ENCODE peak calls at places on chromosomes 1 and 21, in six cellular contexts. M is ovary; W is CD8-positive, alpha-beta memory T cell; N is colonic mucosa; T is CD8-positive, alpha-beta T cell; B is esophagus muscularis mucosa. Z is an unnamed sample.

GRCh38 chr1:184664042-184664659 is 90.5 kb downstream of the EDEM3 start:
- DNase-seq in W (peak; percentile 13), M (peak; percentile 89), N (peak; percentile 83), B (peak; percentile 92), T (peak; percentile 55), Z (peak; percentile 62)

GRCh38 chr1:204073837-204074273 is 940 bp downstream of the SOX13 start:
- DNase-seq in W (no peak), M (peak; percentile 66), N (no peak), B (no peak), T (no peak), Z (no peak)

GRCh38 chr1:183871142-183871541 is 66.2 kb downstream of the RGL1 start:
- DNase-seq in N (no peak), T (no peak), W (no peak), B (no peak), M (no peak), Z (no peak)

GRCh38 chr1:207286747-207287528 is 34.5 kb upstream of the CD55 start:
- DNase-seq in B (no peak), W (no peak), M (no peak), N (no peak), T (no peak), Z (no peak)

GRCh38 chr1:53899206-53899628 is 5.2 kb downstream of the DIO1 start:
- DNase-seq in N (no peak), B (no peak), M (peak; percentile 61), T (no peak), W (no peak), Z (no peak)

GRCh38 chr21:33101300-33102005 is 31.5 kb downstream of the OLIG1 start:
- DNase-seq in B (no peak), M (no peak), N (no peak), T (no peak), W (no peak), Z (no peak)

GRCh38 chr1:107531065-107531908 is 390.4 kb downstream of the NTNG1 start:
- DNase-seq in N (no peak), B (no peak), M (no peak), T (no peak), W (no peak), Z (no peak)

GRCh38 chr1:184806296-184806721 is 51.7 kb upstream of the EDEM3 start:
- DNase-seq in N (no peak), M (no peak), T (no peak), B (no peak), W (no peak), Z (no peak)

GRCh38 chr1:9877962-9878361 is 32.1 kb downstream of the CTNNBIP1 start:
- DNase-seq in T (no peak), M (no peak), W (no peak), N (peak; percentile 64), B (no peak), Z (no peak)

GRCh38 chr1:209428241-209428921 is 155.1 kb upstream of the CAMK1G start:
- DNase-seq in W (no peak), B (no peak), M (no peak), T (no peak), N (no peak), Z (no peak)

GRCh38 chr1:157403203-157403602 is 149.1 kb downstream of the FCRL5 start:
- DNase-seq in M (no peak), W (no peak), T (no peak), B (peak; percentile 55), N (peak; percentile 49), Z (no peak)

GRCh38 chr1:41955461-41956159 is 36.9 kb upstream of the HIVEP3 start:
- DNase-seq in T (no peak), M (no peak), N (no peak), B (no peak), W (no peak), Z (no peak)

GRCh38 chr1:1021010-1021845 is 1.3 kb downstream of the AGRN start:
- DNase-seq in W (no peak), N (peak; percentile 88), M (peak; percentile 77), B (no peak), T (no peak), Z (no peak)

GRCh38 chr21:43312011-43312410 is 114.9 kb downstream of the SIK1 start:
- DNase-seq in B (no peak), T (no peak), W (no peak), M (no peak), N (no peak), Z (no peak)

GRCh38 chr1:91098299-91098901 is 76.6 kb upstream of the ZNF644 start:
- DNase-seq in B (no peak), W (no peak), N (no peak), M (no peak), T (no peak), Z (no peak)

GRCh38 chr1:91104712-91105111 is 82.9 kb upstream of the ZNF644 start:
- DNase-seq in W (no peak), B (no peak), T (no peak), N (no peak), M (no peak), Z (no peak)

DNA sequence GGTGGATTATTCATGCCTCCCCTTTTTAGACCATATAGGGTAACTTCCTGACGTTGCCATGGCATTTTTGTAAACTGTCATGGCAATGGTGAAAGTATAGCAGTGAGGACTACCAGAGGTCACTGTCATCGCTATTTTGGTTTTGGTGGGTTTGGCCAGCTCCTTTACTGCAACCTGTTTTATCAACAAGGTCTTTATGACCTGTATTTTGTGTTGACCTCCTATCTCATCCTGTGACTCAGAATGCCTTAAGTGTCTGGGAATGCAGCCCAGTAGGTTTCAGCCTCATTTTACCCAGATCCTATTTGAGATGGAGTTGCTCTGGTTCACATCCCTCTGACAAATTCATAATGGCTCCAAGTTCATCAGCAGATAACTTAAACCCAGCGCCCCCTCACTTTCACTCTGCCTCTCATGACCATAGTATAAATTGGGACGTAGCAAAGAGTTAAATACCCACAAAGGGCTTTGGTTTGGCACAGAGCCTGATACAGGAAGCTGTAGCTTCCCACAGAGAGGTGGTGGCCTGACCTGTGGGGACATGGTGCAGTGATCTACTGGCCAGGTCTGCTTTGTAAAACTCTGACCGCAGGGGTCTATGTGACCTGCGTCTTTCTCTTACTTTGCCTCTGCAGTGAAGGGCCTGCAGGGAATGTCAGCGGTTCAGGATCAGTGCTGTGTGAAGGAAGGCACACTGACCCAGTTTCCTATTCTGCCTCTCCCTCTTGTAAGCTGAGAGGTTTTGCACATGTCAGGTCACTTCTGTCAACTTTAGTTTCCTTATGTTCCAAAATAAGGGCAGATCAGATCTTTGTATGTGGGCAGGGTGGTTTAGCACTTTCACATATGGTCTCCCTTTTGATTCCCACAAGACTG is 78.1 kb upstream of the ZNF644 start:
- DNase-seq in W (peak; percentile 26), T (no peak), B (no peak), M (no peak), N (no peak), Z (no peak)
- H3K27ac ChIP-seq in W (no peak overlapping the region), T (no peak overlapping the region), B (no peak overlapping the region), M (no peak overlapping the region), N (no peak overlapping the region), Z (no peak overlapping the region)

DNA sequence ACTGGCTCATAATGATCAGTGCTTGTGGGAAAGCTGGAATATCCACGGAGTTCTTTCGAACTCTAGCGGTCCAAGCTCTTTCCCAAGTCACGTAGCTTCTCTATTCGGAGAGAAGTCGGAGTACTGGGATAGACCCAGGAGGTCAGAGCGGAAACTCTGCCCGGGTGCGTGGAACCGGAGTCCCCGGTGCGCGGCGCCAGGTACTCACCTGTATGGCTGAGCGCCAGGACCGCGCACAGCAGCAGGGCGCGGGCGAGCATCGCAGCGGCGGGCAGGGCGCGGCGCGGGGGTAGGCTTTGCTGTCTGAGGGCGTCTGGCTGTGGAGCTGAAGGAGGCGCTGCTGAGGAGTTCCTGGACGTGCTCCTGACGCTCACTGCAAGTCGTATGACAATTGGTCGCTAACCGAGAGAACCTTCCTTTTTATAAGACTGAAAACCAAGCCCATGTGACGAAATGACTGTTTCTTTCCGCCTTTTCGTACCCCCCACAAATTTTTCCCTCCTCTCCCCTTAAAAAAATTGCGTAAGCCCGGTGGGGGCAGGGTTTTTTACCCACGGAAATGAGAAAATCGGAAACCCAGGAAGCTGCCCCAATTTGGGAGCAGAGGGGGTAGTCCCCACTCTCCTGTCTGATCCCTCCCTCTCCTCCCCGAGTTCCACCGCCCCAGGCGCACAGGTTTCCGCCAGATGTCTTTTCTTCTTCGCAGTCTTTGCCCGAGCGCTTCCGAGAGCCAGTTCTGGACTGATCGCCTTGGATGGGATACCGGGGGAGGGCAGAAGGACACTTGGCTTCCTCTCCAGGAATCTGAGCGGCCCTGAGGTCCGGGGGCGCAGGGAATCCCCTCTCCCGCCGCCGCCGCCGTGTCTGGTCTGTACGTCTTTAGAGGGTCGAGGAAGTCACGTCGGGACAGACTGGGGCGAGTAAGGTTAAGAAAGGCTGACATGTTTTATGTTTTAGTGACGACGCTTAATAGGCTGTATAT is at the start of gene PTGS2:
- DNase-seq in M (peak; percentile 72), B (peak; percentile 95), T (no peak), N (peak; percentile 80), W (no peak), Z (peak; percentile 20)
- H3K27ac ChIP-seq in M (peak within 1 kb of the TSS; percentile 66), B (peak within 1 kb of the TSS; percentile 94), T (no peak within 1 kb of the TSS), N (peak within 1 kb of the TSS; percentile 75), W (no peak within 1 kb of the TSS), Z (peak within 1 kb of the TSS; percentile 69)

DNA sequence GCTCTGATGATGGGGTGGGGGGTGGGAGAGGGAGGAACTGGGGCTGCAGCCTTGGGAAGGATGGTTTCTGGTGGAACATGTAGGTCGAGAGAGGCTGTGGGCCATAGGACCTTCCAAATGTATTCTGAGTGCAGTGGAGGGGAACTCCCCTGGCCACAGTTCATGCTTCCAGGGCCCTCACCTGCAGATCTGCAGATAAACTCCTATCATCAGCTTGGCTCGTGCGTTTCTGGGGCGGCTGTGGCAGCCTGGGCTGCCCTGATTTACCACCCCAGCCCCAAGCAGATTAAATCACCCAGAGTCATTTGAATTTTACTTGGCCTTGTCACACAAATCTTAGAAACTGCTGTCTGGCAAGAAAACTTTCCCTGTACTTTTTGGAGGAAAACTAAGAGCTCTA is 60.1 kb upstream of the POU3F1 start:
- DNase-seq in B (no peak), W (no peak), M (no peak), T (no peak), N (no peak), Z (no peak)
- H3K27ac ChIP-seq in B (no peak overlapping the region), W (no peak overlapping the region), M (no peak overlapping the region), T (no peak overlapping the region), N (no peak overlapping the region), Z (no peak overlapping the region)

GRCh38 chr1:2322065-2322571 is 69.2 kb downstream of the MORN1 start:
- DNase-seq in W (no peak), N (no peak), M (peak; percentile 91), B (no peak), T (no peak), Z (no peak)
- H3K27ac ChIP-seq in W (no peak overlapping the region), N (no peak overlapping the region), M (peak overlapping the region; percentile 72), B (peak overlapping the region; percentile 93), T (no peak overlapping the region), Z (peak overlapping the region; percentile 26)

DNA sequence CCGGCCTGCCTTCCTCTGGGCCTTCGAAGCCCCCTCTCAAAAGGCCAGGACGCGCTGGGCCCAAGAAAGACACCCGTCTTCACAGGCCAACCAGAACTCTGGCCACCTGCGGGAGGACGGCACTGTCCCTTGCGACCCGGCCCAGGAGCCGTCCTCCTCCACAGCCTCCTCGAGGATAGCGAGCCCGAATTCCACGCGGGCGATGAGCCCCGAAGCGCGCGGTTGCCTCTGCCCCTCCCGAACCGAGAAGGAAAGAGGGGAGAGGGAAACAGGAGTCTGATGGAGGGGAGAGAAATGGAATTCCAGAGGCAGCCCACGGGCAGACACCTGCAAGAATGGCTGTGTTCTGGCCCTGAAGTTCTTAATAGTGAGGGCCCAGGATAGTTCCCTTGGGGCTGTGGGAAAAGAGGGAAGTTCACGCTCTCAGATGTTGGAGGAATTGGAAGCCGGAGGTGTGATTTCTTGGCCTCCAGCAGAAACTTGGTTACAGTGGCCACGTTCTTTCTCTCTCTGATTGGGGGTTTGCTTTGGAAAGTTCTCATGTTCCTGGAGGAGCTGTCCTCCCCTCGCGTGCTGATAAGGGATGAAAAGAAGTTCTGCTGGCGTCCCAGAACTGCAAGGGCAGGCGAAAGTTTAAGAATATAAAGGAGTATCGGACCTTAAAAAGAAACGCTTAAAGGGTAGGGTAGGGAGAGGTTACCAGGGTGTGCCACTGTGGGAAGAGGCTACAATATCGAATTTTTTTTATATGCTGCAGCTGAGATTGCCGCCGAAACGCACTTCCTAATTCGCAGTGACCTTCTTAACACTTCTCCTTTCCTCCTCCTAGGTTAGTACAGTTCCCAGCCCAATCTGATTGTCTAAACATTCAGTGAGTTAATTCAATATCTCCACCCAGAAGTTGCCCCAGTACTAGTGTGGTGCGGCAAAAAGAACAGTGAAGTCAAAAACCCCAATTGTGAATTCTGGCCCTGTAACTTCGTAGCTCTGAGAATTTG is 5.8 kb upstream of the SLC44A5 start:
- DNase-seq in B (no peak), W (no peak), T (no peak), M (peak; percentile 42), N (no peak), Z (no peak)
- H3K27ac ChIP-seq in B (no peak overlapping the region), W (no peak overlapping the region), T (no peak overlapping the region), M (peak overlapping the region; percentile 29), N (no peak overlapping the region), Z (no peak overlapping the region)